ENCODE peak calls at places on chromosomes 11 and 22, in nine cellular contexts. B, L, O, N, Z, F, X, R and P are unnamed samples.

GRCh38 chr22:19644314-19645223 is 69.7 kb upstream of the SEPTIN5 start:
- DNase-seq in F (no peak), Z (no peak), X (no peak), B (no peak), O (no peak), L (no peak), R (no peak), N (peak), P (no peak)

GRCh38 chr11:2665747-2666710 is 33.8 kb downstream of the KCNQ1OT1 start:
- DNase-seq in Z (no peak), B (no peak), X (no peak), O (peak), R (no peak), L (peak), N (no peak), F (peak), P (no peak)

GRCh38 chr11:64148200-64148916 is 17.6 kb downstream of the MACROD1 start:
- DNase-seq in O (peak), L (peak), X (peak), Z (peak), F (peak), N (peak), R (peak), B (peak), P (peak)

GRCh38 chr11:8871283-8871775 is 39.7 kb upstream of the AKIP1 start:
- DNase-seq in X (no peak), F (peak), N (peak), B (peak), O (peak), L (peak), R (peak), Z (no peak), P (peak)

GRCh38 chr11:1531418-1531817 is 40.7 kb downstream of the DUSP8 start:
- DNase-seq in X (no peak), F (no peak), O (no peak), N (no peak), R (no peak), B (no peak), L (no peak), Z (no peak), P (no peak)

GRCh38 chr11:76391039-76391438 is 9.9 kb downstream of the GVQW3 start:
- DNase-seq in R (no peak), F (no peak), X (no peak), N (no peak), O (peak), Z (no peak), B (no peak), L (no peak), P (no peak)

GRCh38 chr22:19175026-19175601 is 3.4 kb downstream of the SLC25A1 start:
- DNase-seq in N (no peak), Z (no peak), R (no peak), F (no peak), B (no peak), X (no peak), L (no peak), O (no peak), P (no peak)

GRCh38 chr11:120139316-120140069 is 1.6 kb upstream of the TRIM29 start:
- DNase-seq in F (peak), N (no peak), L (no peak), O (no peak), X (no peak), Z (peak), B (no peak), R (no peak), P (no peak)

GRCh38 chr11:2744166-2744565 is 44.4 kb upstream of the KCNQ1OT1 start:
- DNase-seq in L (no peak), N (no peak), O (no peak), B (no peak), Z (no peak), R (peak), X (no peak), F (no peak), P (no peak)

GRCh38 chr22:25160120-25160996 is 39.3 kb upstream of the CRYBB3 start:
- DNase-seq in X (no peak), Z (no peak), N (no peak), L (no peak), R (no peak), O (no peak), F (no peak), B (no peak), P (no peak)

GRCh38 chr11:9758676-9759518 is 95.0 kb downstream of the SWAP70 start:
- DNase-seq in L (peak), X (peak), R (peak), Z (peak), F (peak), N (peak), B (peak), O (peak), P (peak)

GRCh38 chr11:109435121-109435742 is 13.2 kb downstream of the C11orf87 start:
- DNase-seq in L (no peak), B (no peak), R (no peak), Z (no peak), O (no peak), X (no peak), F (no peak), N (no peak), P (no peak)

GRCh38 chr11:84675631-84676030 is 951.5 kb downstream of the DLG2 start:
- DNase-seq in B (no peak), O (no peak), L (no peak), F (no peak), R (no peak), Z (no peak), N (no peak), X (no peak), P (no peak)

GRCh38 chr11:106858200-106858599 is 160.1 kb downstream of the GUCY1A2 start:
- DNase-seq in N (no peak), X (no peak), O (no peak), R (no peak), L (no peak), B (no peak), F (no peak), Z (no peak), P (no peak)

GRCh38 chr11:111735262-111736116 is 30.7 kb downstream of the PPP2R1B start:
- DNase-seq in B (peak), L (no peak), O (peak), Z (no peak), X (no peak), N (peak), F (peak), R (no peak), P (peak)

GRCh38 chr11:120773501-120774031 is 250.3 kb upstream of the TBCEL start:
- DNase-seq in R (no peak), X (no peak), L (no peak), F (no peak), N (no peak), Z (no peak), B (no peak), O (no peak), P (no peak)

GRCh38 chr22:43390166-43390565 is 21.6 kb upstream of the MPPED1 start:
- DNase-seq in O (no peak), B (no peak), X (no peak), Z (no peak), F (no peak), L (no peak), N (no peak), R (no peak), P (no peak)

GRCh38 chr22:26702906-26703830 is 45.8 kb downstream of the MIAT start:
- DNase-seq in Z (no peak), R (no peak), O (no peak), L (no peak), N (peak), B (no peak), X (no peak), F (no peak), P (no peak)

GRCh38 chr22:26707581-26707980 is 50.2 kb downstream of the MIAT start:
- DNase-seq in X (no peak), O (no peak), R (no peak), N (no peak), F (no peak), L (no peak), B (no peak), Z (no peak), P (no peak)

GRCh38 chr22:26709617-26710390 is 52.4 kb downstream of the MIAT start:
- DNase-seq in F (no peak), Z (no peak), L (no peak), X (no peak), B (no peak), R (no peak), O (no peak), N (peak), P (no peak)

GRCh38 chr22:26708256-26709009 is 51.0 kb downstream of the MIAT start:
- DNase-seq in F (no peak), N (no peak), B (no peak), Z (no peak), O (no peak), L (no peak), R (no peak), X (no peak), P (no peak)

GRCh38 chr22:26707090-26707489 is 49.7 kb downstream of the MIAT start:
- DNase-seq in B (no peak), R (no peak), L (no peak), Z (no peak), O (no peak), X (no peak), N (no peak), F (no peak), P (no peak)
- H3K27ac ChIP-seq in B (no peak), R (no peak), L (no peak), Z (no peak), O (no peak), X (no peak), N (no peak), F (no peak), P (no peak)

GRCh38 chr11:68202165-68202564 is 10.9 kb downstream of the KMT5B start:
- DNase-seq in R (no peak), B (no peak), F (no peak), O (no peak), X (no peak), N (no peak), Z (no peak), L (no peak), P (no peak)

GRCh38 chr11:68200639-68201038 is 12.5 kb downstream of the KMT5B start:
- DNase-seq in F (no peak), N (peak), O (no peak), X (no peak), B (no peak), L (no peak), Z (no peak), R (no peak), P (no peak)

GRCh38 chr11:68211546-68211945 is 1.6 kb downstream of the KMT5B start:
- DNase-seq in Z (no peak), X (no peak), B (no peak), L (no peak), O (no peak), N (no peak), R (no peak), F (peak), P (no peak)

GRCh38 chr11:68204402-68204801 is 8.7 kb downstream of the KMT5B start:
- DNase-seq in O (no peak), R (no peak), B (no peak), X (no peak), N (no peak), L (no peak), F (no peak), Z (no peak), P (no peak)

DNA sequence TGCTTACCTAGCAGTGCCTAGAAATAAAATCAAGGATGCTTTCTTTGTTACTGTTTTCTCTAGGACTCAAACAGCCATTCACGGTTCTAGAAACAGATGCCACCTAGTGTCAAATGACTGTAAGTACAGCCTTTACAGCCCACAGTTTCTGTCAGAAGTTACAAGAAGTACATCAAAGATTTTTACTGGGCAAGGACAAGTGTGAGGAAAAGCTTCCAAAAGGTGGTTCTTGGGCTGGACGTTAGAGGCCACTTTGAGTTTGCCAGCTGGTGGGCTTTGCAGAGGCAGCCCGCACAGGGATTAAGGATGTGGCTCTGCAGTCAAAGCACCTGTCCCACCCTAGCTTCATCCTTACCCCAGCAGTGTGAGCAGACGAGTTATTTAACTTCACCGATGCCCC is 6.9 kb downstream of the KMT5B start:
- DNase-seq in R (no peak), L (peak), X (no peak), Z (peak), O (no peak), N (peak), F (no peak), B (no peak), P (peak)
- H3K27ac ChIP-seq in R (no peak), L (no peak), X (no peak), Z (no peak), O (no peak), N (no peak), F (peak), B (no peak), P (no peak)

GRCh38 chr22:29146771-29147170 is 58.9 kb upstream of the EMID1 start:
- DNase-seq in L (no peak), B (no peak), R (peak), F (peak), N (no peak), X (no peak), Z (no peak), O (no peak), P (no peak)

GRCh38 chr22:29146101-29146560 is 59.6 kb upstream of the EMID1 start:
- DNase-seq in N (no peak), R (peak), O (no peak), X (no peak), F (peak), B (no peak), L (no peak), Z (no peak), P (no peak)

GRCh38 chr22:29143848-29144785 is 61.6 kb upstream of the EMID1 start:
- DNase-seq in B (no peak), O (no peak), N (no peak), R (no peak), L (peak), Z (no peak), X (no peak), F (peak), P (no peak)

GRCh38 chr22:29144786-29145160 is 60.9 kb upstream of the EMID1 start:
- DNase-seq in B (no peak), F (peak), R (no peak), N (no peak), X (no peak), Z (no peak), O (no peak), L (no peak), P (no peak)

GRCh38 chr22:29145321-29146072 is 60.2 kb upstream of the EMID1 start:
- DNase-seq in O (no peak), X (no peak), F (peak), N (no peak), L (no peak), B (no peak), Z (no peak), R (no peak), P (no peak)
- H3K27ac ChIP-seq in O (peak), X (no peak), F (no peak), N (no peak), L (no peak), B (peak), Z (no peak), R (peak), P (peak)

GRCh38 chr22:45171830-45172229 is 8.1 kb downstream of the NUP50 start:
- DNase-seq in O (no peak), L (no peak), F (no peak), N (no peak), X (no peak), B (no peak), Z (no peak), R (no peak), P (no peak)
- H3K27ac ChIP-seq in O (no peak), L (no peak), F (no peak), N (no peak), X (peak), B (no peak), Z (peak), R (no peak), P (no peak)

DNA sequence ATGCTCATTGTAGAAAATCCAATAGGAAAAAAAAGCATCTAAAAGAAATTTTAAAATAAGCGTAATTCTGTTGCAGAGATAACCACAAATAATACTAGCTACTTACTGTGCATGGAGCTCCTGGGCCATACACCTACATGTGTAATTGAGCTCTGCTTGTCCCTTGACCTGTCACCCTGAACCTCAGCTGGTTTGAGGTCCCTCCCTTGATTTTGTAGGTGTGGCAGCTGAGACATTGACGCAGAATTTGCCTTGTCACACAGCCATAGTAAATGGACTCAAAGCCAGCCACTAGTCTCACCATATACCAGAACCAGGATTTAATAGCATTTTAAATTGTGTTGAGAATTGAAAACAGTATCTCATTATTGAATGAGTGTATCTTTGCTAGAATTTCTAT is 135.2 kb downstream of the MORC2 start:
- DNase-seq in O (no peak), B (no peak), Z (no peak), F (peak), L (no peak), N (no peak), R (no peak), X (no peak), P (no peak)
- H3K27ac ChIP-seq in O (no peak), B (no peak), Z (no peak), F (no peak), L (no peak), N (no peak), R (no peak), X (no peak), P (no peak)

GRCh38 chr11:77505956-77506355 is 32.1 kb upstream of the PAK1 start:
- DNase-seq in F (no peak), N (no peak), X (no peak), R (no peak), O (no peak), B (no peak), L (peak), Z (no peak), P (no peak)

GRCh38 chr11:77508031-77508430 is 34.1 kb upstream of the PAK1 start:
- DNase-seq in N (no peak), L (no peak), F (no peak), Z (no peak), X (no peak), O (no peak), B (no peak), R (no peak), P (no peak)

GRCh38 chr11:77503006-77503405 is 29.1 kb upstream of the PAK1 start:
- DNase-seq in B (no peak), X (no peak), L (peak), Z (no peak), R (no peak), F (no peak), N (peak), O (no peak), P (no peak)

GRCh38 chr11:77510095-77510494 is 36.2 kb upstream of the PAK1 start:
- DNase-seq in X (no peak), Z (no peak), O (no peak), R (no peak), F (no peak), B (no peak), L (no peak), N (no peak), P (no peak)

DNA sequence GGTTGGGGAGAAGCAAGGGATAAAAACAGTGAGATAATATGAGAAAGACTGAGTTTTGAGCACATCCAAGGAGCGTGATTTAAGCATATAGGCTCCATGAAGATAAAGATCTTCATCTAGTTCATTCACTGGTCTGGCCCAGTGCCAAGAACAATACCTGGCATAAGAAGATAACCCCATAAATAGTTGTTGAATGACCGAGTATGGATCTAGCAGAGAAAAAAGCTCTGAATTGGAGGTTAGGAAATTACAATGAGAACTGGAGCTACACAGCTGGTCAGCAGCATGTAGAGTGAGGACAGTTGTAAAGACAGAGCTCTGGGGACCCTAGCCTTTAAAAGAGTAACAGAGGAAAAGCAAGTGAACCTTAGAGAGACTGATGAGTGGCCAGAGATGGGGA is 33.0 kb upstream of the PAK1 start:
- DNase-seq in F (no peak), L (no peak), R (no peak), O (no peak), Z (no peak), B (no peak), N (no peak), X (no peak), P (no peak)
- H3K27ac ChIP-seq in F (no peak), L (no peak), R (no peak), O (no peak), Z (no peak), B (no peak), N (no peak), X (no peak), P (no peak)

DNA sequence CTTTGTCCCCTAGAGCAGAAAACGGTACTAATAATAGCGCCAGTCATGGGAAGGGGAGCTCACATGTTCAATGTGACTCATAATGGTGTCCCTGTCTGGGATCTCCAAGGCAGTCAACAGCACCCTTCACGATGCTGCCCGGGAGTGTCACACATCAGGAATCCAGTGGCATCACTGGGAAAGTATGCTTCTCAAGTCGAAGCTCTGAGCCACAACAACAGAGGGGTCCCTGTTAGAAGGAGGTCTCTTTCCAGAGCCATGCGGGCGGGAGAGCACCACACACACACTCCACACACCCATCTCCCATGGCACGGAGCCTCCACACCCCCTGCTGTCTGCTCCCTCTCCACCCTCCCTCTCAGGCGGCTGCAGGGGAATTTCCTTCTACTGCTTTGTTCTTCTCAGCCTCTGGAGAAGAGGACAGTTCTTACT is 119.7 kb downstream of the ETS1 start:
- DNase-seq in Z (no peak), L (no peak), F (no peak), N (peak), B (no peak), X (peak), O (no peak), R (no peak), P (no peak)
- H3K27ac ChIP-seq in Z (peak), L (no peak), F (peak), N (peak), B (peak), X (peak), O (peak), R (peak), P (peak)

GRCh38 chr11:83661491-83662350 is 375.6 kb upstream of the CCDC90B start:
- DNase-seq in O (no peak), Z (no peak), F (no peak), R (no peak), N (no peak), B (no peak), L (no peak), X (no peak), P (no peak)
- H3K27ac ChIP-seq in O (no peak), Z (no peak), F (no peak), R (no peak), N (no peak), B (no peak), L (no peak), X (no peak), P (no peak)

DNA sequence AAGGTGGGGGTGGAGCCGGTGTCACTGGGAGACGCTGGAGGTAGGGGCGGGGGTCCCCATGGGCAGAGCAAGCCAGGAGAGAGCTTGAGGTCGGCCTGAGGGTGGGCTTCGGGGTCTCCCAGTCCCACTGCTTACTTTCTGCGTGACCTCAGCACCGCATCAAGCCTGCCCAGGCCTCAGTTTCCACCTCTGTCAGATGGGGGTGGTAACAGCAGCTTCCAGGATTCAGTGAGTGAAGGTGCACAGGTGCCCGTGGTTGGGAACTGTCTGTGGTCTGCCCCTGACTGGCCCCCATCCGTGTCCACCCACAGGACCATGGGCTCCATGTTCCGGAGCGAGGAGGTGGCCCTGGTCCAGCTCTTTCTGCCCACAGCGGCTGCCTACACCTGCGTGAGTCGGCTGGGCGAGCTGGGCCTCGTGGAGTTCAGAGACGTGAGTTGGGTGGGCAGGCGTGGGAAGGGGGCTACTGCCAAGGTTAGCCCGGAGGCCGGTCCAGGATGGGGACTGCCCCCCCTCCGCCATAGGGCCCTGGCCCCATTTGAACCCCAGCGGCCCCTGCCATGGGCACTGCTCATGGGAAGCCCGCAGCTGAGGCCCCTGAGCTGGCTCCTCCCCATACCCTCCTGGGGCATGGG is 2.2 kb downstream of the TCIRG1 start:
- DNase-seq in X (no peak), N (no peak), F (no peak), B (no peak), Z (no peak), L (no peak), O (no peak), R (peak), P (no peak)
- H3K27ac ChIP-seq in X (peak), N (peak), F (peak), B (peak), Z (peak), L (peak), O (peak), R (peak), P (peak)